ENCODE peak calls at places on chromosomes 4 and X, in four cellular contexts. V is tibial artery, Y is PC-9, M is fibroblast of mammary gland. X is an unnamed sample.

GRCh38 chr4:126777649-126778048 is 855.1 kb upstream of the INTU start:
- DNase-seq in M (peak; percentile 92), Y (no peak), V (no peak), X (peak; percentile 87)

GRCh38 chrX:47749185-47749967 is 87.3 kb upstream of the ZNF81 start:
- DNase-seq in V (no peak), Y (no peak), M (peak; percentile 57), X (peak; percentile 75)

GRCh38 chr4:62262676-62263075 is 1062.5 kb downstream of the ADGRL3 start:
- DNase-seq in M (no peak), Y (no peak), V (no peak), X (no peak)

GRCh38 chrX:42491145-42491907 is 286.6 kb downstream of the PPP1R2C start:
- DNase-seq in V (no peak), Y (no peak), M (no peak), X (no peak)

GRCh38 chrX:115949900-115950822 is 220.4 kb upstream of the AGTR2 start:
- DNase-seq in V (no peak), M (no peak), Y (peak; percentile 46), X (no peak)

GRCh38 chr4:40749717-40750460 is at the start of gene NSUN7:
- DNase-seq in V (no peak), M (no peak), Y (peak; percentile 90), X (peak; percentile 27)

GRCh38 chr4:101795704-101796103 is 5.2 kb downstream of the BANK1 start:
- DNase-seq in V (no peak), M (no peak), Y (no peak), X (no peak)

GRCh38 chr4:147933316-147933715 is 201.4 kb downstream of the ARHGAP10 start:
- DNase-seq in Y (no peak), V (no peak), M (peak; percentile 8), X (peak; percentile 47)

GRCh38 chrX:18098704-18099103 is 122.0 kb downstream of the BEND2 start:
- DNase-seq in V (no peak), Y (no peak), M (no peak), X (no peak)

GRCh38 chrX:154369453-154370299 is 4.8 kb downstream of the FLNA start:
- DNase-seq in V (peak; percentile 81), Y (peak; percentile 93), M (peak; percentile 96), X (peak; percentile 96)

GRCh38 chr4:91447168-91447567 is 856.6 kb upstream of the GRID2 start:
- DNase-seq in M (no peak), Y (no peak), V (no peak), X (no peak)

GRCh38 chr4:13815231-13815630 is 187.7 kb upstream of the BOD1L1 start:
- DNase-seq in V (no peak), Y (no peak), M (no peak), X (no peak)

GRCh38 chr4:149897784-149898183 is 82.1 kb upstream of the IQCM start:
- DNase-seq in M (peak; percentile 41), V (no peak), Y (no peak), X (peak; percentile 54)

GRCh38 chr4:100299019-100299418 is 108.8 kb upstream of the DDIT4L start:
- DNase-seq in M (peak; percentile 100), Y (no peak), V (peak; percentile 27), X (peak; percentile 96)

GRCh38 chr4:184728858-184729257 is 5.0 kb downstream of the CENPU start:
- DNase-seq in V (no peak), Y (no peak), M (peak; percentile 26), X (peak; percentile 44)

GRCh38 chr4:97900187-97900586 is 243.1 kb downstream of the STPG2 start:
- DNase-seq in M (no peak), V (no peak), Y (no peak), X (no peak)

GRCh38 chr4:165813606-165814005 is 59.4 kb upstream of the TLL1 start:
- DNase-seq in V (no peak), M (peak; percentile 15), Y (no peak), X (peak; percentile 19)

GRCh38 chr4:5955201-5955821 is 62.4 kb upstream of the CRMP1 start:
- DNase-seq in Y (no peak), M (no peak), V (no peak), X (no peak)

GRCh38 chrX:131060147-131060546 is 2.0 kb downstream of the ARHGAP36 start:
- DNase-seq in V (no peak), M (no peak), Y (no peak), X (no peak)

GRCh38 chrX:39749728-39750127 is 348.0 kb downstream of the BCOR start:
- DNase-seq in V (no peak), Y (no peak), M (no peak), X (no peak)

GRCh38 chr4:71775449-71775848 is 8.4 kb downstream of the GC start:
- DNase-seq in M (no peak), Y (no peak), V (no peak), X (no peak)

GRCh38 chr4:173247316-173247715 is 78.7 kb downstream of the GALNT7 start:
- DNase-seq in M (no peak), V (no peak), Y (no peak), X (no peak)

GRCh38 chrX:153970398-153971123 is 1.1 kb downstream of the HCFC1 start:
- DNase-seq in V (no peak), Y (peak; percentile 33), M (peak; percentile 79), X (peak; percentile 90)

GRCh38 chr4:145920205-145920604 is 18.4 kb downstream of the ZNF827 start:
- DNase-seq in V (no peak), M (peak; percentile 99), Y (no peak), X (peak; percentile 94)

DNA sequence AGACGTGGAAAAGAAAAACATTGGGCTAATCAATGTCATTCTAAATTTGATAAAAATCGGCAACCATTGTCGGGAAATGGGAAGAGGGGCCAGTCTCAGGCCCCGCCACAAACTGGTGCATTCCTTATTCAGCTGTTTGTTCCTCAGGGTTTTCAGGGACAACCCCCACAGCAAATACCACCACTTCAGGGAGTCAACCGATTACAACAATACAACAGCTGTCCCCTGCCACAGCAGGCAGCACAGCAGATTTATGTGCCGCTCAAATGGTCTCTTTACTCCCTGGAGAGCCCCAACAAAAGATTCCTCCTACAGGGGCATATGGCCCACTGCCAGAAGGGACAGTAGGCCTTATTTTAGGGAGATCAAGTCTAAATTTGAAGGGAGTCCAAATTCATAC is 61.9 kb downstream of the ZNF732 start:
- DNase-seq in Y (no peak), M (no peak), V (no peak), X (no peak)
- H3K4me3 ChIP-seq in Y (no peak overlapping the region), M (no peak overlapping the region), V (no peak overlapping the region), X (no peak overlapping the region)

GRCh38 chr4:23889814-23890269 is at the start of gene PPARGC1A:
- DNase-seq in M (peak; percentile 62), Y (no peak), V (peak; percentile 66), X (peak; percentile 61)
- H3K4me3 ChIP-seq in M (peak within 1 kb of the TSS; percentile 51), Y (no peak within 1 kb of the TSS), V (peak within 1 kb of the TSS; percentile 58), X (peak within 1 kb of the TSS; percentile 50)

GRCh38 chrX:150506486-150506885 is 61.9 kb upstream of the MTM1 start:
- DNase-seq in V (no peak), Y (no peak), M (no peak), X (no peak)

GRCh38 chrX:150509703-150510102 is 58.7 kb upstream of the MTM1 start:
- DNase-seq in Y (no peak), V (no peak), M (no peak), X (no peak)

GRCh38 chrX:150508018-150508417 is 60.4 kb upstream of the MTM1 start:
- DNase-seq in V (peak; percentile 42), M (no peak), Y (no peak), X (no peak)

GRCh38 chrX:150507251-150507856 is 61.1 kb upstream of the MTM1 start:
- DNase-seq in Y (no peak), M (no peak), V (peak; percentile 35), X (peak; percentile 18)

GRCh38 chrX:150508461-150509367 is 59.7 kb upstream of the MTM1 start:
- DNase-seq in V (peak; percentile 77), M (peak; percentile 28), Y (no peak), X (peak; percentile 51)
- H3K4me3 ChIP-seq in V (peak overlapping the region; percentile 43), M (no peak overlapping the region), Y (no peak overlapping the region), X (no peak overlapping the region)

GRCh38 chr4:53196195-53196641 is 169.6 kb downstream of the SCFD2 start:
- DNase-seq in M (peak; percentile 17), V (no peak), Y (no peak), X (peak; percentile 42)
- H3K4me3 ChIP-seq in M (no peak overlapping the region), V (no peak overlapping the region), Y (no peak overlapping the region), X (peak overlapping the region; percentile 7)

GRCh38 chrX:49175435-49175834 is 3.7 kb downstream of the PLP2 start:
- DNase-seq in V (no peak), Y (no peak), M (no peak), X (no peak)

GRCh38 chrX:49175875-49176274 is 4.2 kb downstream of the PLP2 start:
- DNase-seq in V (no peak), M (no peak), Y (no peak), X (no peak)

GRCh38 chrX:49174723-49175122 is 3.0 kb downstream of the PLP2 start:
- DNase-seq in M (no peak), Y (no peak), V (no peak), X (no peak)

GRCh38 chrX:49171752-49172279 is at the start of gene PLP2:
- DNase-seq in Y (peak; percentile 59), M (peak; percentile 43), V (no peak), X (peak; percentile 39)

DNA sequence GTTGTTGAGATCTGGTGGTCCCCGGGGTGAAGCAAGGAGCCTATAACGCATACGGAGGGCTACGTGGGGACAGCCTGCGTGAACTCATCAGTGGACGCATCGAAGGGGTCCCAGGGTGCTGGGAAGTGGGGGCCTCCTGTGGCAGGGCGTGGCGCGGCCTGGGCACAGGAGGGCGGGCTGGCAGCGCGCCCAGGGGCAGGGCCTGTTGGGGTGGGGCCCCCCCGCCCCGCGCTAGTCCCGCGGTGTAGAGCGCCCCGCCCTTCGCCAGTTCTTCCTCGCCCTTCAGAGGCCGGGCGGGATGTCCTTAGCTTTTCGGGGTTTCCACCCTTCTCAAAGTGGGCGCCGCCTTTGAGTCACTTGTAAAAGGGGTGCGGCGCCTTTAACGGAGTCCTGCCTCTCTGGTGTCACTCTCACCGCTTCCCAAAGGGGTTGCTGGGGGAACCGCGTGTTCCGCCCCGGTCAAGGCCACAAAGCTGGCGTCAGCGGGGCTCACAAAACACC is 632 bp downstream of the PLP2 start:
- DNase-seq in Y (peak; percentile 63), V (peak; percentile 77), M (peak; percentile 59), X (peak; percentile 42)
- H3K4me3 ChIP-seq in Y (peak overlapping the region; percentile 56), V (peak overlapping the region; percentile 84), M (peak overlapping the region; percentile 70), X (peak overlapping the region; percentile 72)

DNA sequence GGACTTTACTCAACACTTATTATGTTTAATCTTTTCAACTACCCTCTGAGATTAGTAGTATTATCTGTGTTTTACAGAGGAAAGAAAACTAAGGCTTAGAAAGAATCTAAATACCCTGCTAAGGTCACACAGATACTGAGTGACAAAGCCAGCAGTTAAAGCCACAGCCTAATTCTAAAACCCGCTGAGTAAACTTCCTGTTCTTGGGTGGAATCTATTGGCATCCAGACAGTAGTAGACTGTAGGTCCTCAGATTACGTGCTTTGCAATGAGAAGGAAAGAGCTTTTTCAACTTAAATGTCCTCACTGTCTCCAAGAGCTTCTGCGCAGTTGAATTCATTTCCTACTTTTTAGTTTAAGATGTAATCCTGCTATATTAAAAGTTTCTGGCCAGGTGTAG is 126.0 kb downstream of the TENM3 start:
- DNase-seq in Y (no peak), V (no peak), M (peak; percentile 20), X (peak; percentile 35)
- H3K4me3 ChIP-seq in Y (no peak overlapping the region), V (no peak overlapping the region), M (no peak overlapping the region), X (no peak overlapping the region)

GRCh38 chr4:76197001-76197743 is 16.5 kb downstream of the SCARB2 start:
- DNase-seq in Y (no peak), V (no peak), M (peak; percentile 73), X (no peak)
- H3K4me3 ChIP-seq in Y (no peak overlapping the region), V (no peak overlapping the region), M (no peak overlapping the region), X (no peak overlapping the region)

GRCh38 chrX:10157545-10157944 is 770 bp downstream of the CLCN4 start:
- DNase-seq in V (no peak), Y (no peak), M (no peak), X (peak; percentile 64)
- H3K4me3 ChIP-seq in V (peak overlapping the region; percentile 48), Y (peak overlapping the region; percentile 67), M (no peak overlapping the region), X (peak overlapping the region; percentile 30)

X was measured in fibroblast of lung.